ENCODE peak calls at places on chromosomes 12 and 14, in seven cellular contexts. W is prostate gland, X is ovary, Q is uterus, Y is small intestine, O is transverse colon, M is body of pancreas. T is an unnamed sample. For H3K36me3, the result is how much of the 10 kb centered on the place peaks cover.

GRCh38 chr12:11944321-11944720 is 126.4 kb upstream of the BCL2L14 start:
- DNase-seq in W (no peak), Q (no peak), O (no peak), M (no peak), Y (no peak), X (no peak), T (no peak)

GRCh38 chr14:96629558-96630222 is 127.5 kb downstream of the PAPOLA start:
- DNase-seq in Q (no peak), X (no peak), Y (no peak), M (no peak), O (peak), W (no peak), T (no peak)

GRCh38 chr12:94271351-94271750 is 123.0 kb downstream of the PLXNC1 start:
- DNase-seq in Q (no peak), X (no peak), Y (no peak), O (no peak), M (no peak), W (no peak), T (no peak)

GRCh38 chr14:20553024-20553423 is 7.8 kb downstream of the RNASE9 start:
- DNase-seq in Y (no peak), M (no peak), W (no peak), Q (no peak), X (no peak), O (no peak), T (no peak)

GRCh38 chr12:124428136-124428791 is 133.4 kb downstream of the RFLNA start:
- DNase-seq in X (no peak), W (no peak), O (peak), Y (no peak), M (peak), Q (peak), T (no peak)

GRCh38 chr12:77064891-77065360 is 443 bp downstream of the E2F7 start:
- DNase-seq in Q (no peak), M (no peak), Y (no peak), X (no peak), O (no peak), W (no peak), T (no peak)

GRCh38 chr12:89208661-89209096 is 143.6 kb downstream of the DUSP6 start:
- DNase-seq in M (no peak), W (no peak), Y (no peak), X (no peak), O (no peak), Q (no peak), T (no peak)

GRCh38 chr14:59398841-59399240 is 66.3 kb downstream of the GPR135 start:
- DNase-seq in M (no peak), O (no peak), Y (no peak), X (no peak), W (no peak), Q (no peak), T (no peak)

GRCh38 chr12:87311206-87311605 is 718.0 kb downstream of the C12orf50 start:
- DNase-seq in O (no peak), Y (no peak), W (no peak), M (no peak), Q (no peak), X (no peak), T (no peak)

GRCh38 chr12:116222358-116222757 is 55.1 kb downstream of the MED13L start:
- DNase-seq in Q (peak), X (peak), O (peak), Y (peak), M (peak), W (peak), T (peak)

GRCh38 chr12:11658796-11659195 is 9.3 kb downstream of the ETV6 start:
- DNase-seq in Y (no peak), W (no peak), O (no peak), X (no peak), M (no peak), Q (no peak), T (no peak)

GRCh38 chr12:100868487-100868886 is 73.9 kb downstream of the ANO4 start:
- DNase-seq in X (no peak), M (no peak), Q (no peak), O (no peak), W (no peak), Y (no peak), T (no peak)

DNA sequence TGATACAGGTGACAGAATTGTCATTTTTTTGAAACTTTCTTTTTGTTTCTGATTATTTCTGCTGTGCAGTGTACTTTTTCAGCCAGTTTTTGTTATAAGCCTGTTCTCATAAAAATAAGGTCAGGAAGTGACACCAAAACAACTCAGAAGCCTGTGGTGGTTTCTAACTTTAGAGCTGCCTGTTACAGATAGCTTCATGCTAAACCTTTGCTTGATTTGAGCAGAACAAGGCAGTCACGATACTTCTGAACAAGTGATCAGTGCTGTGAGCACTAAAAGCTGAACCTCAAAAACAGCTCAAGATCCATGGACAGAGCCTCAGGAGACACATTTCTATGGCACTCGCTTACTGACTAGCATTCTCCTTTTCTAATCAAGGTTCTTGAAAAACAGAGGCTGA is 82.0 kb downstream of the PRKCH start:
- DNase-seq in Q (no peak), M (no peak), X (no peak), W (no peak), O (no peak), Y (peak), T (no peak)
- H3K27ac ChIP-seq in Q (no peak), M (no peak), X (no peak), W (no peak), O (no peak), Y (no peak), T (no peak)

GRCh38 chr14:92686411-92686762 is 62.0 kb downstream of the LGMN start:
- DNase-seq in M (no peak), Y (no peak), O (no peak), Q (no peak), X (no peak), W (no peak), T (no peak)
- H3K36me3 ChIP-seq in M (under half), Y (under half), O (under half), Q (under half), X (under half), W (under half), T (under half)

GRCh38 chr12:93243689-93244513 is 133.8 kb upstream of the NUDT4 start:
- DNase-seq in O (peak), Y (peak), X (peak), W (peak), Q (peak), M (peak), T (peak)
- H3K4me3 ChIP-seq in O (no peak), Y (no peak), X (no peak), W (no peak), Q (no peak), M (no peak), T (no peak)

DNA sequence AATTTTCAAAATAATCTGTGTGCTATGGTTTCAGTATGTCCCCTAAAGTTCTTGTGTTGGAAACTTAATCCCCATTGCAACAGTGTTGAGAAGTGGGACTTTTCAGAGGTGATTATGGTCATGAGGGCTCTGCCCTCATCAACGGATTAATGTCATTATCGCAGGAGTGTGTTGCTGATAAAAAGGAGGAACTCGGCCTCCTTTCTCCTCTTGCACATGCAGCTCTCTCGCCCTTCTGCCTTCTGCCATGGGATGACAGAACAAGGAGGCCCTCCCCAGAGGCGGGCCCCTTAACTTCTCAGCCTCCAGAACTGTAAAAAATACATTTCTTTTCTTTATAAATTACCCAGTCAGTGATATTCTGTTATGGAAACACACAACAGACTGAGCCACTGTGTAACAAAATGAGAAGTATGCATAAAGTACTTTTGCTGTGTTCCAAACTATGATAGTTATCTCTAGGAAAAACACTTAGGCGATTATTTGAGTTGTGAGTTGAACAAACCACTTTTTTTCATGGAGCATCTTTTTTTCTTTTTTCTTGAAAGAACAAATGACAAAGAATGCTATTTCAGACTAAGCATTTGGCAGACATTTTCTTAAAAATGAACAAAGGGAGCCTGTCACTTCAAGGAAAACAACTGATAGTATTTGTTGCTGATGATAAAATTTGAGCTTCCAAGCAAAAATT is 134.8 kb upstream of the FUT8 start:
- DNase-seq in X (no peak), W (no peak), Q (no peak), Y (peak), M (no peak), O (no peak), T (no peak)
- H3K27ac ChIP-seq in X (no peak), W (no peak), Q (no peak), Y (peak), M (no peak), O (no peak), T (peak)

GRCh38 chr14:22510527-22511110 is 78.4 kb downstream of the DAD1 start:
- DNase-seq in M (no peak), W (no peak), Q (no peak), X (no peak), Y (no peak), O (no peak), T (no peak)

GRCh38 chr14:22509036-22509709 is 79.9 kb downstream of the DAD1 start:
- DNase-seq in W (no peak), O (no peak), M (no peak), X (no peak), Y (no peak), Q (no peak), T (no peak)

GRCh38 chr14:22508150-22508457 is 80.9 kb downstream of the DAD1 start:
- DNase-seq in Y (no peak), M (no peak), W (no peak), O (no peak), Q (no peak), X (no peak), T (no peak)

GRCh38 chr14:22508662-22509035 is 80.4 kb downstream of the DAD1 start:
- DNase-seq in Y (no peak), O (no peak), X (no peak), W (no peak), Q (no peak), M (no peak), T (no peak)

DNA sequence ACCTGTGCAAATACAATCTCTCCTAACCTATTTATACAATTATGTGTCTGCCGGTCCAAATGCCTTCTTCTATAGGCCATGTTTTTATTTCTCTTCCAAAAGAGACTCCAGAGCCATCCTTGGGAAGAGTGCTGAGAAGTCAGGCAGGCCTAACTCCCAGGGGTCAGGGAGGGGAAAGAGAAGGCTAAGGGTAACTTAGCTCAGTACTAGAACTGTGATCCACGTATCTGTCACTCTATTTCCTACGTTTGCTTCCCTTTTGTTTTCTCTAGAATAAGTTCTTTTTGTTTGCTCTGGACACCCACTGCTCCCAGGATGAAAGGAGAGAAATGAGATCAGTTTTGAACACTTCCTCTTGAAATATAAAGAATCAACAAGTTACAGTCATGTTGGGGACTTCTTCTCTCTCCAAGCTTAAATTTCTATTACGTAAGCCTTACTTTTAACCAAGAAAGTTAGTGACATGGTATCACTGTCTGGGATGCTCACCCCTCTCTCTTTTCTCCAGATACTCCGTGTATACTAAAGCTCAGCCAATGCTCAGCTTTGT is 79.2 kb downstream of the DAD1 start:
- DNase-seq in M (no peak), X (no peak), O (no peak), W (no peak), Q (no peak), Y (no peak), T (no peak)
- H3K36me3 ChIP-seq in M (under half), X (under half), O (under half), W (under half), Q (under half), Y (under half), T (under half)

GRCh38 chr12:61452076-61452475 is 808.1 kb upstream of the USP15 start:
- DNase-seq in M (no peak), O (no peak), Y (no peak), Q (no peak), W (no peak), X (no peak), T (no peak)
- H3K4me3 ChIP-seq in M (no peak), O (no peak), Y (no peak), Q (no peak), W (no peak), X (no peak), T (no peak)

T was measured in PC-9.